ENCODE peak calls at places on chromosomes 5 and 9, in seven cellular contexts. F, M, H, J, D, N and V are unnamed samples.

GRCh38 chr9:136757751-136758140 is 297 bp downstream of the LCN8 start:
- DNase-seq in F (no peak), M (no peak), H (no peak), J (no peak), D (no peak), N (no peak), V (no peak)

GRCh38 chr9:96206156-96206751 is 95.7 kb downstream of the HSD17B3 start:
- DNase-seq in F (no peak), M (no peak), H (no peak), J (no peak), D (no peak), N (no peak), V (no peak)

GRCh38 chr5:146284016-146284415 is 54.6 kb upstream of the POU4F3 start:
- DNase-seq in F (no peak), M (no peak), H (no peak), J (no peak), D (no peak), N (no peak), V (no peak)

GRCh38 chr9:111902396-111903147 is 6.0 kb downstream of the UGCG start:
- DNase-seq in F (no peak), M (no peak), H (no peak), J (no peak), D (no peak), N (no peak), V (no peak)

GRCh38 chr5:90477816-90478215 is 3.2 kb downstream of the POLR3G start:
- DNase-seq in F (no peak), M (no peak), H (no peak), J (peak), D (no peak), N (no peak), V (no peak)

GRCh38 chr5:14809369-14810144 is 62.0 kb downstream of the ANKH start:
- DNase-seq in F (peak), M (peak), H (no peak), J (peak), D (no peak), N (peak), V (no peak)

GRCh38 chr5:56993241-56993640 is 41.3 kb upstream of the MIER3 start:
- DNase-seq in F (no peak), M (no peak), H (no peak), J (no peak), D (no peak), N (no peak), V (no peak)

GRCh38 chr5:167530548-167530947 is 760.9 kb upstream of the WWC1 start:
- DNase-seq in F (no peak), M (no peak), H (no peak), J (no peak), D (no peak), N (no peak), V (no peak)

GRCh38 chr5:74342948-74343682 is 297.4 kb downstream of the ENC1 start:
- DNase-seq in F (no peak), M (no peak), H (no peak), J (no peak), D (no peak), N (no peak), V (no peak)

GRCh38 chr5:79357401-79357800 is 121.5 kb downstream of the JMY start:
- DNase-seq in F (no peak), M (no peak), H (no peak), J (no peak), D (no peak), N (no peak), V (no peak)

GRCh38 chr5:149887622-149888183 is 56.9 kb downstream of the PDE6A start:
- DNase-seq in F (no peak), M (no peak), H (no peak), J (no peak), D (no peak), N (no peak), V (no peak)

GRCh38 chr5:105954341-105954740 is 1716.4 kb downstream of the EFNA5 start:
- DNase-seq in F (no peak), M (no peak), H (no peak), J (no peak), D (no peak), N (no peak), V (no peak)

GRCh38 chr9:78000221-78000620 is 31.4 kb downstream of the GNAQ start:
- DNase-seq in F (no peak), M (no peak), H (no peak), J (no peak), D (no peak), N (no peak), V (no peak)

GRCh38 chr5:91486638-91487037 is 103.5 kb upstream of the ARRDC3 start:
- DNase-seq in F (no peak), M (no peak), H (no peak), J (no peak), D (no peak), N (no peak), V (no peak)

GRCh38 chr5:11797132-11797531 is 107.1 kb downstream of the CTNND2 start:
- DNase-seq in F (no peak), M (no peak), H (no peak), J (no peak), D (no peak), N (no peak), V (no peak)

GRCh38 chr9:96150324-96151023 is 151.5 kb downstream of the HSD17B3 start:
- DNase-seq in F (peak), M (peak), H (no peak), J (no peak), D (no peak), N (peak), V (no peak)

GRCh38 chr9:98251554-98251953 is 3.9 kb downstream of the TBC1D2 start:
- DNase-seq in F (no peak), M (no peak), H (no peak), J (no peak), D (no peak), N (no peak), V (no peak)

GRCh38 chr5:173736374-173736773 is 119.9 kb upstream of the BOD1 start:
- DNase-seq in F (no peak), M (no peak), H (no peak), J (no peak), D (no peak), N (no peak), V (no peak)

GRCh38 chr9:6006968-6007769 is 8.3 kb downstream of the RANBP6 start:
- DNase-seq in F (peak), M (peak), H (peak), J (peak), D (peak), N (peak), V (peak)